ENCODE peak calls at places on chromosomes 5 and 9, in nine cellular contexts. F is neural progenitor cell, K is uterus, X is epithelial cell of esophagus, C is BE2C, Z is heart left ventricle, W is PC-3, B is IMR-90, H is OCI-LY7. L is an unnamed sample.

GRCh38 chr9:134474656-134475050 is 148.4 kb downstream of the RXRA start:
- DNase-seq in H (no peak), Z (peak), W (no peak), C (no peak), F (no peak), B (no peak), K (no peak), X (no peak), L (no peak)

GRCh38 chr9:113638916-113639315 is 175.4 kb downstream of the RGS3 start:
- DNase-seq in F (no peak), C (no peak), Z (no peak), B (no peak), X (no peak), W (no peak), H (no peak), K (no peak), L (no peak)

GRCh38 chr9:78031271-78031825 is at the start of gene GNAQ:
- DNase-seq in W (peak), Z (peak), X (no peak), F (peak), K (peak), C (peak), B (peak), H (no peak), L (peak)

GRCh38 chr5:3252235-3252634 is 343.4 kb upstream of the IRX1 start:
- DNase-seq in X (no peak), F (no peak), C (no peak), H (no peak), Z (no peak), B (no peak), W (no peak), K (no peak), L (no peak)

GRCh38 chr5:65932676-65933075 is 6.3 kb downstream of the ERBIN start:
- DNase-seq in W (no peak), K (no peak), H (no peak), X (no peak), Z (no peak), C (no peak), B (no peak), F (no peak), L (no peak)

GRCh38 chr5:153153086-153153485 is 337.4 kb upstream of the GRIA1 start:
- DNase-seq in K (no peak), C (no peak), W (no peak), F (no peak), H (no peak), X (peak), B (no peak), Z (no peak), L (peak)

GRCh38 chr5:175516933-175517823 is 38.8 kb downstream of the SFXN1 start:
- DNase-seq in B (no peak), F (no peak), X (no peak), C (no peak), K (no peak), Z (no peak), H (no peak), W (no peak), L (no peak)

GRCh38 chr5:77568555-77568954 is 70.0 kb downstream of the OTP start:
- DNase-seq in B (no peak), H (no peak), K (no peak), F (no peak), Z (no peak), X (no peak), C (no peak), W (no peak), L (no peak)

GRCh38 chr5:171573451-171574160 is 154.2 kb downstream of the FGF18 start:
- DNase-seq in C (no peak), H (no peak), X (no peak), K (no peak), B (no peak), W (no peak), F (no peak), Z (no peak), L (no peak)

GRCh38 chr9:130518943-130519772 is 60.2 kb upstream of the FUBP3 start:
- DNase-seq in Z (no peak), K (no peak), H (no peak), B (no peak), W (no peak), X (no peak), F (no peak), C (no peak), L (no peak)

GRCh38 chr5:2864515-2864914 is 113.0 kb upstream of the IRX2 start:
- DNase-seq in C (no peak), K (no peak), Z (no peak), F (no peak), X (no peak), H (no peak), W (no peak), B (no peak), L (no peak)

GRCh38 chr5:108924457-108924961 is 176.8 kb downstream of the FER start:
- DNase-seq in K (no peak), C (no peak), H (peak), X (no peak), Z (no peak), B (no peak), W (peak), F (peak), L (no peak)

GRCh38 chr9:136901516-136902258 is 15.4 kb downstream of the TRAF2 start:
- DNase-seq in W (peak), H (no peak), C (no peak), B (peak), K (no peak), Z (no peak), F (no peak), X (peak), L (peak)

GRCh38 chr5:78763659-78764189 is 115.2 kb upstream of the LHFPL2 start:
- DNase-seq in B (no peak), C (no peak), Z (no peak), F (no peak), K (no peak), W (no peak), H (no peak), X (no peak), L (no peak)

GRCh38 chr9:106752581-106752980 is 110.4 kb upstream of the ZNF462 start:
- DNase-seq in B (peak), H (no peak), C (peak), Z (no peak), W (no peak), K (no peak), F (no peak), X (no peak), L (no peak)

GRCh38 chr5:40796487-40796889 is 1.7 kb downstream of the PRKAA1 start:
- DNase-seq in K (no peak), F (no peak), C (no peak), X (peak), W (peak), Z (no peak), H (peak), B (peak), L (peak)

GRCh38 chr5:13566903-13567339 is 377.6 kb downstream of the DNAH5 start:
- DNase-seq in H (no peak), K (no peak), F (no peak), Z (no peak), B (peak), W (peak), C (no peak), X (peak), L (peak)

GRCh38 chr9:129289131-129289731 is 111.2 kb upstream of the IER5L start:
- DNase-seq in X (no peak), C (no peak), B (no peak), Z (no peak), K (no peak), W (no peak), H (peak), F (no peak), L (no peak)

GRCh38 chr9:14829204-14829603 is 81.0 kb downstream of the FREM1 start:
- DNase-seq in W (no peak), X (no peak), Z (no peak), C (no peak), K (no peak), F (no peak), B (no peak), H (no peak), L (no peak)

GRCh38 chr9:91062281-91062680 is 260.7 kb downstream of the SYK start:
- DNase-seq in B (no peak), K (peak), F (no peak), Z (no peak), W (no peak), C (no peak), X (peak), H (no peak), L (peak)

GRCh38 chr9:136090060-136090735 is 4.9 kb downstream of the NACC2 start:
- DNase-seq in B (no peak), W (no peak), F (peak), K (no peak), C (peak), H (no peak), X (no peak), Z (peak), L (no peak)

GRCh38 chr9:34862043-34862442 is 96.0 kb upstream of the PHF24 start:
- DNase-seq in Z (no peak), W (no peak), B (no peak), C (no peak), K (no peak), H (no peak), F (no peak), X (no peak), L (no peak)

GRCh38 chr5:67474597-67475238 is 278.1 kb upstream of the CD180 start:
- DNase-seq in F (no peak), H (no peak), Z (no peak), K (no peak), C (no peak), W (no peak), X (no peak), B (no peak), L (no peak)

GRCh38 chr5:80149161-80149609 is 106.7 kb downstream of the SERINC5 start:
- DNase-seq in F (no peak), W (no peak), C (peak), B (no peak), X (no peak), K (no peak), H (no peak), Z (no peak), L (no peak)

GRCh38 chr5:127812570-127812969 is 109.4 kb downstream of the CCDC192 start:
- DNase-seq in B (no peak), X (peak), W (no peak), C (no peak), H (no peak), F (no peak), Z (no peak), K (no peak), L (peak)

GRCh38 chr9:109114670-109115069 is 5.1 kb downstream of the TMEM245 start:
- DNase-seq in K (no peak), B (peak), X (peak), F (no peak), H (no peak), W (peak), Z (no peak), C (no peak), L (peak)

GRCh38 chr9:136228107-136228875 is 17.3 kb downstream of the QSOX2 start:
- DNase-seq in W (peak), K (no peak), H (no peak), B (peak), X (peak), Z (no peak), C (no peak), F (no peak), L (peak)

GRCh38 chr5:117494208-117494607 is 919.6 kb upstream of the SEMA6A start:
- DNase-seq in H (no peak), X (no peak), F (no peak), K (no peak), C (no peak), W (no peak), Z (no peak), B (no peak), L (no peak)

GRCh38 chr9:131635285-131635684 is 90.0 kb downstream of the PRRT1B start:
- DNase-seq in B (peak), K (peak), C (no peak), Z (peak), W (peak), F (peak), H (no peak), X (peak), L (peak)

GRCh38 chr5:68460147-68460760 is 244.7 kb downstream of the PIK3R1 start:
- DNase-seq in C (peak), Z (no peak), H (peak), B (peak), X (peak), W (peak), K (peak), F (peak), L (peak)

GRCh38 chr9:120713257-120714087 is 798 bp downstream of the MEGF9 start:
- DNase-seq in B (no peak), X (peak), H (no peak), F (peak), Z (peak), K (peak), W (peak), C (peak), L (peak)
- TF ChIP-seq CTCF in B (no peak), X (peak), H (peak), F (no peak), Z (no peak), K (peak), W (no peak), C (no peak), L (no peak)

GRCh38 chr5:39352170-39352569 is 12.1 kb downstream of the C9 start:
- DNase-seq in H (no peak), X (no peak), C (no peak), F (no peak), Z (no peak), K (no peak), B (no peak), W (no peak), L (no peak)

GRCh38 chr5:39352931-39353330 is 11.4 kb downstream of the C9 start:
- DNase-seq in H (no peak), X (no peak), C (no peak), W (no peak), Z (no peak), B (no peak), F (no peak), K (no peak), L (no peak)

GRCh38 chr5:39356263-39356662 is 8.0 kb downstream of the C9 start:
- DNase-seq in Z (no peak), B (no peak), X (peak), F (no peak), C (no peak), W (no peak), K (no peak), H (no peak), L (no peak)

GRCh38 chr5:39355324-39355723 is 9.0 kb downstream of the C9 start:
- DNase-seq in K (no peak), F (no peak), Z (no peak), W (peak), H (no peak), X (peak), C (no peak), B (no peak), L (no peak)

GRCh38 chr5:39353714-39354399 is 10.4 kb downstream of the C9 start:
- DNase-seq in X (peak), H (no peak), K (no peak), W (no peak), C (no peak), F (no peak), B (no peak), Z (no peak), L (no peak)
- TF ChIP-seq CTCF in X (no peak), H (no peak), K (no peak), W (no peak), C (no peak), F (no peak), B (no peak), Z (no peak), L (no peak)

GRCh38 chr5:120082316-120083068 is 381.6 kb upstream of the PRR16 start:
- DNase-seq in W (peak), B (no peak), X (peak), H (no peak), K (no peak), F (no peak), C (no peak), Z (no peak), L (no peak)
- TF ChIP-seq CTCF in W (peak), B (peak), X (peak), H (peak), K (no peak), F (no peak), C (peak), Z (no peak), L (no peak)

DNA sequence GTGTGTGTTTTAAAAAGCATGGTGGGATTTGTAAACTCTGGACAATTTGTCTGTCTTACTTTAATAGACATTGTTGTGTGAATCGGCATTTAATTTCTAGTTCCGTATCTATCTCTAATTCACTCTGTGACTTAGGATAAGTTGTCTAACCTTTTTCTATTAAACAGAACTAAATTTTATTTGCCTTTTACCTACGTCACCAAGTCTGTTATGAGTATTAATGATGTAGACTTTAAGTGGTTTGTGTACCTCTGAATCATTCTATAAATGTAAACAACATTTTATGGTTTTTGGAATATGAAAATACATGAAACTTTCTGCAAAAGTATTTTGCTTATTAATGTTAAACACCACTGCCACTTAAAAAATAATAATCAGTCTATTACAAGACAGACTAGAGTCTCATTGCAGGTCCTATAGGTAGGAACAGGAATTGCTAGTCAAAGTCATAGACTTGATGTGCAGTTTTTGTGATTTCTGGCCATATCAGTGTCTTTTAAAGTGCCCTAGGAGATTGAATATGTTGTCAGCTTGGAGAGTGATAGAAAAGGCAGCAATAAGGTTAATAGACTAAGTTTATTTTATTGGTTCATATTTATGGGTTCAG is 5.6 kb downstream of the RBM27 start:
- DNase-seq in X (peak), H (peak), Z (no peak), F (no peak), K (no peak), C (no peak), B (peak), W (peak), L (no peak)
- TF ChIP-seq CTCF in X (peak), H (peak), Z (no peak), F (peak), K (no peak), C (peak), B (no peak), W (peak), L (peak)